ENCODE peak calls at places on chromosome 1, in seven cellular contexts. P, Y, L, A, W, S and U are unnamed samples.

GRCh38 chr1:43373034-43373940 is 5.5 kb upstream of the ELOVL1 start:
- DNase-seq in A (no peak), P (peak; percentile 31), S (peak; percentile 93), W (no peak), L (peak; percentile 63), Y (peak; percentile 75), U (peak; percentile 89)

GRCh38 chr1:43870306-43870705 is 63.3 kb upstream of the ARTN start:
- DNase-seq in S (no peak), W (no peak), A (no peak), L (no peak), P (no peak), Y (no peak), U (no peak)

GRCh38 chr1:17920881-17921635 is 165.9 kb downstream of the ACTL8 start:
- DNase-seq in L (no peak), A (no peak), P (no peak), S (no peak), W (no peak), Y (no peak), U (no peak)

GRCh38 chr1:166484871-166485270 is 318.1 kb upstream of the FAM78B start:
- DNase-seq in A (no peak), S (peak; percentile 57), P (no peak), Y (no peak), W (no peak), L (no peak), U (no peak)

GRCh38 chr1:87203890-87204289 is 124.8 kb upstream of the LMO4 start:
- DNase-seq in W (no peak), A (no peak), P (no peak), L (peak; percentile 34), Y (peak; percentile 13), S (peak; percentile 65), U (no peak)

GRCh38 chr1:201709564-201710295 is 119.2 kb upstream of the IPO9 start:
- DNase-seq in A (peak; percentile 76), L (peak; percentile 60), W (peak; percentile 44), P (peak; percentile 80), S (peak; percentile 65), Y (peak; percentile 67), U (peak; percentile 87)

GRCh38 chr1:228272831-228273571 is 65.2 kb downstream of the OBSCN start:
- DNase-seq in L (no peak), A (no peak), W (no peak), S (no peak), P (no peak), Y (no peak), U (no peak)

GRCh38 chr1:20974069-20974468 is 187.0 kb upstream of the HP1BP3 start:
- DNase-seq in W (no peak), Y (no peak), A (no peak), S (no peak), L (no peak), P (no peak), U (no peak)

GRCh38 chr1:200150721-200151120 is 123.2 kb downstream of the NR5A2 start:
- DNase-seq in Y (peak; percentile 61), L (peak; percentile 26), P (peak; percentile 60), S (peak; percentile 99), A (peak; percentile 40), W (no peak), U (peak; percentile 90)

GRCh38 chr1:23187637-23188036 is 19.0 kb upstream of the LUZP1 start:
- DNase-seq in Y (no peak), P (no peak), A (no peak), W (no peak), S (no peak), L (no peak), U (no peak)

GRCh38 chr1:237695878-237696277 is 194.8 kb downstream of the ZP4 start:
- DNase-seq in W (no peak), P (no peak), L (no peak), A (no peak), Y (no peak), S (no peak), U (no peak)